ENCODE peak calls at places on chromosomes 4 and X, in seven cellular contexts. S, X, H, F, D, W and Z are unnamed samples.

GRCh38 chrX:107678957-107679740 is 50.8 kb downstream of the PRPS1 start:
- DNase-seq in S (peak; percentile 67), X (peak; percentile 68), H (peak; percentile 11), F (peak; percentile 71), D (peak; percentile 67), W (peak; percentile 97), Z (peak; percentile 93)

GRCh38 chr4:153409412-153409811 is 56.7 kb upstream of the TMEM131L start:
- DNase-seq in S (no peak), X (no peak), H (peak; percentile 68), F (peak; percentile 89), D (no peak), W (peak; percentile 85), Z (no peak)

GRCh38 chrX:23845316-23845932 is 62.3 kb downstream of the APOO start:
- DNase-seq in S (peak; percentile 31), X (no peak), H (no peak), F (no peak), D (no peak), W (no peak), Z (no peak)

GRCh38 chr4:4347585-4347984 is 39.3 kb upstream of the NSG1 start:
- DNase-seq in S (no peak), X (no peak), H (no peak), F (no peak), D (peak; percentile 45), W (no peak), Z (no peak)

GRCh38 chrX:109952985-109953905 is 49.7 kb upstream of the TMEM164 start:
- DNase-seq in S (no peak), X (no peak), H (no peak), F (no peak), D (no peak), W (peak; percentile 38), Z (no peak)

GRCh38 chrX:101417981-101418841 is 10.2 kb downstream of the HNRNPH2 start:
- DNase-seq in S (peak; percentile 58), X (peak; percentile 78), H (no peak), F (no peak), D (no peak), W (no peak), Z (peak; percentile 23)

GRCh38 chr4:158824425-158825274 is 55.8 kb downstream of the FNIP2 start:
- DNase-seq in S (peak; percentile 61), X (no peak), H (peak; percentile 20), F (peak; percentile 17), D (no peak), W (peak; percentile 47), Z (no peak)

GRCh38 chr4:2583517-2583916 is 47.1 kb downstream of the FAM193A start:
- DNase-seq in S (no peak), X (no peak), H (no peak), F (peak; percentile 41), D (no peak), W (peak; percentile 48), Z (no peak)

GRCh38 chr4:185011408-185011807 is 6.9 kb upstream of the HELT start:
- DNase-seq in S (no peak), X (no peak), H (no peak), F (no peak), D (peak; percentile 24), W (no peak), Z (no peak)

GRCh38 chrX:62923093-62923492 is 428.0 kb downstream of the SPIN4 start:
- DNase-seq in S (no peak), X (no peak), H (no peak), F (no peak), D (no peak), W (no peak), Z (no peak)

GRCh38 chrX:24659646-24660045 is 12.5 kb upstream of the PCYT1B start:
- DNase-seq in S (no peak), X (no peak), H (no peak), F (no peak), D (no peak), W (no peak), Z (no peak)

GRCh38 chr4:138650917-138651564 is 364.5 kb upstream of the NOCT start:
- DNase-seq in S (no peak), X (no peak), H (peak; percentile 68), F (peak; percentile 89), D (no peak), W (peak; percentile 64), Z (no peak)

GRCh38 chr4:106715825-106716224 is 320.3 kb downstream of the DKK2 start:
- DNase-seq in S (no peak), X (no peak), H (no peak), F (no peak), D (no peak), W (no peak), Z (no peak)

GRCh38 chrX:7263961-7264360 is 116.0 kb upstream of the PUDP start:
- DNase-seq in S (no peak), X (no peak), H (peak; percentile 12), F (no peak), D (no peak), W (peak; percentile 38), Z (no peak)

GRCh38 chr4:12399781-12400180 is 971.1 kb upstream of the HS3ST1 start:
- DNase-seq in S (no peak), X (no peak), H (no peak), F (no peak), D (no peak), W (peak; percentile 36), Z (no peak)

GRCh38 chrX:102899940-102900916 is 36.8 kb upstream of the RAB40AL start:
- DNase-seq in S (peak; percentile 75), X (peak; percentile 44), H (peak; percentile 63), F (peak; percentile 74), D (peak; percentile 47), W (peak; percentile 73), Z (peak; percentile 74)

GRCh38 chrX:7068939-7069367 is 78.6 kb upstream of the STS start:
- DNase-seq in S (no peak), X (no peak), H (no peak), F (no peak), D (peak; percentile 42), W (no peak), Z (no peak)

GRCh38 chrX:70196961-70197805 is 19.9 kb downstream of the DGAT2L6 start:
- DNase-seq in S (peak; percentile 51), X (no peak), H (peak; percentile 26), F (peak; percentile 40), D (peak; percentile 63), W (peak; percentile 69), Z (peak; percentile 16)

GRCh38 chr4:13126976-13127910 is 356.9 kb downstream of the RAB28 start:
- DNase-seq in S (peak; percentile 30), X (no peak), H (no peak), F (no peak), D (no peak), W (no peak), Z (no peak)

DNA sequence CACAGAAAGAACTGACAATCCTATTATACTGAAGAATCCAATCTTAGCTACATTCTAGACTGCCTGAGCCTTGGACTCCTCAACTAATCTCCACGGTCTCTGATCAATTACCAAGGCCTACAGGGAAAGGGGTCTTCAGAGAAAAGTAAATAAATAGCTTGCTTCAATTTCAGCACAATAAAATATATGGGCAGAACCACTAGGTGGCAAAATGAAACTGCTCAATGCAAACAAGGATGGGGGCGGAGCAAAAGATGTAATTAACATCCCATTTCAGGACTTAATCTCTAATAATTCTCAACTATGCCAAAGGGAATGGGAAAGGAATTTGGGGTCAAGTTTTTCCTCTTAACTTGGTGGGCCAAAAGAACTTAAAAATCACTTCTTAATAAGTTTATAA is 78.4 kb upstream of the MAP3K15 start:
- DNase-seq in S (no peak), X (no peak), H (peak; percentile 32), F (peak; percentile 48), D (peak; percentile 48), W (peak; percentile 61), Z (no peak)
- TF ChIP-seq CTCF in S (no peak), X (no peak), H (peak; percentile 76), F (peak; percentile 63), D (peak; percentile 72), W (peak; percentile 55), Z (peak; percentile 33)

GRCh38 chr4:26859762-26860156 is 882 bp upstream of the STIM2 start:
- DNase-seq in S (no peak), X (no peak), H (no peak), F (no peak), D (peak; percentile 52), W (no peak), Z (no peak)

GRCh38 chr4:26861434-26862186 is 969 bp downstream of the STIM2 start:
- DNase-seq in S (peak; percentile 76), X (peak; percentile 86), H (peak; percentile 48), F (peak; percentile 65), D (peak; percentile 97), W (peak; percentile 59), Z (peak; percentile 46)

GRCh38 chr4:26858947-26859401 is 1.7 kb upstream of the STIM2 start:
- DNase-seq in S (no peak), X (no peak), H (no peak), F (peak; percentile 34), D (peak; percentile 57), W (peak; percentile 28), Z (no peak)

GRCh38 chr4:26860922-26861433 is 337 bp downstream of the STIM2 start:
- DNase-seq in S (peak; percentile 59), X (peak; percentile 52), H (peak; percentile 47), F (peak; percentile 44), D (peak; percentile 76), W (peak; percentile 33), Z (no peak)

DNA sequence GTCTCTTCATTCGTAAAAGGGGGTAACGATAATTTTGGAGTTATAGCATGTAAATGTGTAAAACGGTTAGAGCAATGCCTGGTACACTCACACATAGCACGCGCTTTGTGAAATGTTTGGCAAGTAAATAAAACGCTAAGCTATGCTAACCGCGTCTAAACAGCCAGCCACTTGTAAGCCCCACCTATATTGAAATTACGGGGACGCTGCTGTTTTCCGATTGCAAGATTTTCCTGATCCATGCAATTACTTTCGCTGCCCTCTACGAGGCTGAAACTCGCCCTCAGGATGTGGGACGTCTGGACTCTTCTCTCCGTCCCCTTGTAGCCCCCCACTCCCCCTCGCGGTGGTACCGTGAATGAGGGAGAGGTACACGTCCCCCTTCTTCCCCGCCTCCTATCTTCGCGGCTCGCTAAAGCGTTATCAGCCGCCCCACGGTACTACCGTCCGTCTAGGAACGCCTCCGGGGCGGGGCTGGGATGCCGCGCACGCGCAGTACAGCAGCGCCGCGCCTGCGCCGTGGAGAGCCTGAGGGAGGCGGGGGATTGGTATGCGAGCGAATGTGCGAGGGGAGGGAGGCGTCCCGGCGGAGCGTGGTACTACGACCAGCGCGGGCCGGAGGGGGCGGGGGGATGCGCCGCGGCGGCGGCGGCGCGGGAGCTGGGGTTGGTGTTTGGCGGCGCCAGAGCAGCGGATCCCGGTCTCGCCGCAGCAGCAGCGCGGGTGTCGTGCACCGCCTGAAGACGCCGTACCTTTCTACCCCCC is at the start of gene STIM2:
- DNase-seq in S (peak; percentile 97), X (peak; percentile 97), H (peak; percentile 94), F (peak; percentile 96), D (peak; percentile 98), W (peak; percentile 94), Z (peak; percentile 92)
- TF ChIP-seq CTCF in S (no peak), X (peak; percentile 62), H (peak; percentile 67), F (peak; percentile 44), D (peak; percentile 76), W (peak; percentile 26), Z (no peak)

DNA sequence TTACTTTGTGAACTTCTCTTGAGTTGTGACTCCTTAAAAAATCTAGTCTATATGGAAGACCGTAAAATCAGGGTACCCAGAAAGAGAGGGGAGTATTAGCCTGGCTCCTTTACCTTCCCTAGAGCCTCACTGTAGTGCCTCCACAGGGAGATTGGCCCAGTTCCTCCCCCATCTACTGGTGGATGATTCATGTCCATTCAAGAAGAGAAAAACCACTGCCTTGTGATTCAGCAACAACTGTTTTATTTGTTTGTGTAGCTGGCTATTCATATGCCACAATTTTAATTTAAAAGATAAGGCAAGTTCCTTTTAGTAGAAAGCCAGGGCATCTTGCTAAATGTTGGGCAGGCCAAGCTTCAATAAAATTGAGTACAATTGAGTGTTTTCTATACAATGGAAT is 221.8 kb upstream of the KCNIP4 start:
- DNase-seq in S (no peak), X (no peak), H (no peak), F (peak; percentile 60), D (no peak), W (peak; percentile 87), Z (no peak)
- TF ChIP-seq CTCF in S (no peak), X (no peak), H (no peak), F (no peak), D (no peak), W (no peak), Z (no peak)

GRCh38 chrX:136166221-136166855 is 19.0 kb downstream of the FHL1 start:
- DNase-seq in S (no peak), X (no peak), H (peak; percentile 39), F (peak; percentile 55), D (peak; percentile 3), W (peak; percentile 61), Z (no peak)
- TF ChIP-seq CTCF in S (no peak), X (no peak), H (peak; percentile 60), F (peak; percentile 57), D (peak; percentile 32), W (peak; percentile 52), Z (no peak)